ENCODE peak calls at places on chromosomes 5 and 9, in ten cellular contexts. D is lower leg skin, B is HEK293T, A is HL-60, P is amniotic epithelial cell, T is choroid plexus epithelial cell, C is NCI-H187 treated with DMSO at 0.1 percent for 48 hours, J is Calu3, Z is mucosa of descending colon, F is ascending aorta. M is an unnamed sample.

GRCh38 chr5:139378101-139378825 is 4.8 kb downstream of the SLC23A1 start:
- DNase-seq in F (no peak), T (no peak), P (no peak), Z (no peak), B (no peak), C (no peak), D (no peak), A (no peak), J (no peak), M (no peak)

GRCh38 chr9:107100591-107100990 is 182.5 kb upstream of the RAD23B start:
- DNase-seq in A (no peak), P (no peak), F (no peak), Z (no peak), C (no peak), T (no peak), D (no peak), J (no peak), B (no peak), M (no peak)

GRCh38 chr9:113530022-113530635 is 66.6 kb downstream of the RGS3 start:
- DNase-seq in F (peak; percentile 61), C (no peak), T (no peak), D (no peak), P (no peak), Z (no peak), A (no peak), J (no peak), B (no peak), M (no peak)

GRCh38 chr5:173778784-173779304 is 109.3 kb upstream of the CPEB4 start:
- DNase-seq in A (peak; percentile 47), B (no peak), Z (no peak), F (no peak), D (no peak), P (peak; percentile 48), J (peak; percentile 40), T (peak; percentile 71), C (no peak), M (no peak)

GRCh38 chr5:179176571-179177230 is 116.5 kb downstream of the ZNF354C start:
- DNase-seq in Z (no peak), F (no peak), T (no peak), J (no peak), C (no peak), D (no peak), B (no peak), A (no peak), P (no peak), M (no peak)

GRCh38 chr9:14710804-14711203 is 11.7 kb downstream of the CER1 start:
- DNase-seq in T (peak; percentile 81), B (no peak), C (no peak), P (peak; percentile 60), Z (no peak), D (no peak), A (no peak), J (no peak), F (no peak), M (no peak)

GRCh38 chr9:116555102-116555501 is 132.0 kb upstream of the TRIM32 start:
- DNase-seq in F (no peak), A (no peak), T (no peak), C (no peak), P (no peak), Z (no peak), D (no peak), B (no peak), J (no peak), M (no peak)

GRCh38 chr5:100448250-100448649 is 86.9 kb upstream of the FAM174A start:
- DNase-seq in P (no peak), F (no peak), J (no peak), A (no peak), B (no peak), Z (no peak), T (no peak), C (no peak), D (no peak), M (no peak)

GRCh38 chr9:130712564-130713285 is 19.1 kb downstream of the EXOSC2 start:
- DNase-seq in T (peak; percentile 99), Z (peak; percentile 98), A (peak; percentile 98), P (peak; percentile 98), F (peak; percentile 99), B (peak; percentile 90), J (peak; percentile 93), C (peak; percentile 71), D (peak; percentile 97), M (peak; percentile 99)

GRCh38 chr9:112032009-112032408 is 135.4 kb downstream of the UGCG start:
- DNase-seq in C (no peak), Z (no peak), T (no peak), F (no peak), J (no peak), A (no peak), P (no peak), B (no peak), D (no peak), M (no peak)

GRCh38 chr5:159972538-159973362 is 36.2 kb upstream of the TTC1 start:
- DNase-seq in T (no peak), P (no peak), A (no peak), D (no peak), B (no peak), Z (no peak), F (no peak), J (no peak), C (no peak), M (no peak)

GRCh38 chr5:52789378-52789777 is 1.7 kb downstream of the ITGA1 start:
- DNase-seq in B (no peak), F (no peak), P (no peak), C (no peak), T (no peak), J (no peak), A (no peak), Z (no peak), D (no peak), M (no peak)

GRCh38 chr9:134216449-134216951 is 52.1 kb upstream of the RNU6ATAC start:
- DNase-seq in F (no peak), J (no peak), Z (peak; percentile 16), P (no peak), T (no peak), A (no peak), D (no peak), C (no peak), B (no peak), M (no peak)

GRCh38 chr5:180102636-180103035 is 31.1 kb upstream of the RNF130 start:
- DNase-seq in J (no peak), D (no peak), T (no peak), P (no peak), A (no peak), Z (no peak), C (no peak), F (no peak), B (no peak), M (no peak)

GRCh38 chr9:86410281-86410680 is 56.1 kb upstream of the TUT7 start:
- DNase-seq in Z (no peak), F (no peak), B (no peak), J (no peak), C (no peak), P (no peak), A (no peak), D (no peak), T (peak; percentile 40), M (no peak)

GRCh38 chr9:70988551-70988950 is 132.9 kb downstream of the TRPM3 start:
- DNase-seq in P (peak; percentile 44), A (no peak), J (no peak), F (no peak), T (peak; percentile 14), B (no peak), D (no peak), Z (no peak), C (no peak), M (no peak)

GRCh38 chr5:148311516-148311915 is 707 bp upstream of the SPINK7 start:
- DNase-seq in P (no peak), Z (no peak), B (no peak), J (no peak), F (no peak), A (no peak), T (no peak), D (no peak), C (no peak), M (no peak)

GRCh38 chr5:88686077-88686541 is 196.9 kb downstream of the MEF2C start:
- DNase-seq in A (no peak), D (no peak), C (no peak), J (no peak), Z (no peak), T (no peak), F (no peak), P (no peak), B (no peak), M (no peak)

GRCh38 chr5:179801304-179802206 is 5.1 kb downstream of the MGAT4B start:
- DNase-seq in C (peak; percentile 33), B (peak; percentile 81), P (peak; percentile 66), D (peak; percentile 59), T (peak; percentile 71), Z (peak; percentile 85), F (peak; percentile 68), A (peak; percentile 88), J (no peak), M (peak; percentile 87)

M was measured in tibial artery.